ENCODE peak calls at places on chromosomes 4 and X, in eight cellular contexts. B is psoas muscle; A is foreskin fibroblast; O is activated CD8-positive, alpha-beta memory T cell treated with anti-CD3 and anti-CD28 coated beads for 1 hour; G is HCEC 1CT; D is NCI-H1694 treated with DMSO at 0.1 percent for 48 hours; K is HFF-Myc; C is Right ventricle myocardium superior. S is an unnamed sample.
A peak's percentile ranks its signal among the peaks of the same experiment; 100 is the strongest.

GRCh38 chr4:149701733-149702132 is 113.9 kb downstream of the IQCM start:
- DNase-seq in B (no peak), A (no peak), O (no peak), G (no peak), D (no peak), K (no peak), C (no peak), S (no peak)

GRCh38 chr4:47839259-47839658 is 1.4 kb upstream of the CORIN start:
- DNase-seq in B (no peak), A (peak; percentile 86), O (no peak), G (no peak), D (no peak), K (no peak), C (no peak), S (peak; percentile 59)

GRCh38 chr4:36244257-36245084 is at the start of gene ARAP2:
- DNase-seq in B (peak; percentile 55), A (peak; percentile 11), O (peak; percentile 64), G (no peak), D (no peak), K (no peak), C (peak; percentile 57), S (no peak)

GRCh38 chrX:84339507-84340364 is 151.7 kb upstream of the RPS6KA6 start:
- DNase-seq in B (no peak), A (peak; percentile 9), O (no peak), G (peak; percentile 11), D (peak; percentile 20), K (no peak), C (no peak), S (peak; percentile 26)

GRCh38 chr4:921830-922331 is 10.2 kb downstream of the GAK start:
- DNase-seq in B (no peak), A (no peak), O (no peak), G (no peak), D (no peak), K (no peak), C (no peak), S (no peak)

GRCh38 chr4:172962564-172963353 is 205.9 kb upstream of the GALNT7 start:
- DNase-seq in B (no peak), A (peak; percentile 93), O (no peak), G (peak; percentile 56), D (peak; percentile 16), K (peak; percentile 85), C (no peak), S (peak; percentile 20)

GRCh38 chr4:181161669-181162068 is 1081.5 kb upstream of the TENM3 start:
- DNase-seq in B (no peak), A (no peak), O (no peak), G (no peak), D (no peak), K (no peak), C (no peak), S (no peak)

GRCh38 chr4:105709081-105709450 is 482 bp downstream of the GSTCD start:
- DNase-seq in B (no peak), A (peak; percentile 29), O (no peak), G (no peak), D (peak; percentile 39), K (no peak), C (no peak), S (no peak)

GRCh38 chr4:152651473-152652060 is 28.2 kb downstream of the TMEM154 start:
- DNase-seq in B (no peak), A (no peak), O (no peak), G (no peak), D (no peak), K (no peak), C (no peak), S (no peak)

GRCh38 chr4:3223346-3223745 is 25.6 kb upstream of the MSANTD1 start:
- DNase-seq in B (peak; percentile 3), A (no peak), O (no peak), G (no peak), D (no peak), K (no peak), C (peak; percentile 13), S (no peak)

GRCh38 chr4:3826247-3827172 is 60.3 kb downstream of the ADRA2C start:
- DNase-seq in B (no peak), A (no peak), O (no peak), G (no peak), D (no peak), K (no peak), C (peak; percentile 17), S (no peak)

GRCh38 chr4:151013491-151013890 is 1.6 kb downstream of the LRBA start:
- DNase-seq in B (no peak), A (no peak), O (no peak), G (no peak), D (no peak), K (no peak), C (no peak), S (no peak)

GRCh38 chr4:37243061-37243460 is 1.5 kb upstream of the NWD2 start:
- DNase-seq in B (no peak), A (no peak), O (no peak), G (no peak), D (no peak), K (no peak), C (no peak), S (no peak)

GRCh38 chr4:136670265-136670664 is 862.0 kb downstream of the PCDH18 start:
- DNase-seq in B (no peak), A (no peak), O (no peak), G (no peak), D (no peak), K (no peak), C (no peak), S (no peak)